ENCODE peak calls at places on chromosomes 12 and 14, in four cellular contexts. E, L, C and V are unnamed samples.

GRCh38 chr14:106875503-106875902 is 1349.1 kb downstream of the TMEM121 start:
- DNase-seq in L (peak), E (no peak), C (no peak), V (no peak)

GRCh38 chr12:114168061-114168460 is 201.9 kb upstream of the RBM19 start:
- DNase-seq in L (no peak), E (no peak), C (no peak), V (no peak)

GRCh38 chr12:57881035-57881973 is 34.8 kb upstream of the CTDSP2 start:
- DNase-seq in L (no peak), C (no peak), E (no peak), V (no peak)

GRCh38 chr12:113875681-113876080 is 90.4 kb downstream of the RBM19 start:
- DNase-seq in C (no peak), E (no peak), L (no peak), V (no peak)

GRCh38 chr14:34797747-34798583 is 77.2 kb downstream of the BAZ1A start:
- DNase-seq in E (peak), L (peak), C (no peak), V (no peak)

GRCh38 chr12:118417942-118418341 is 41.6 kb downstream of the SUDS3 start:
- DNase-seq in L (no peak), E (no peak), C (no peak), V (no peak)

GRCh38 chr14:24274101-24274543 is 2.7 kb upstream of the RABGGTA start:
- DNase-seq in L (no peak), C (no peak), E (peak), V (peak)

GRCh38 chr14:86935241-86935640 is 1057.7 kb downstream of the GALC start:
- DNase-seq in C (no peak), E (no peak), L (no peak), V (peak)

GRCh38 chr14:38257500-38257899 is 1.6 kb upstream of the CLEC14A start:
- DNase-seq in C (no peak), L (no peak), E (no peak), V (no peak)
- H3K27ac ChIP-seq in C (no peak), L (no peak), E (no peak), V (no peak)

DNA sequence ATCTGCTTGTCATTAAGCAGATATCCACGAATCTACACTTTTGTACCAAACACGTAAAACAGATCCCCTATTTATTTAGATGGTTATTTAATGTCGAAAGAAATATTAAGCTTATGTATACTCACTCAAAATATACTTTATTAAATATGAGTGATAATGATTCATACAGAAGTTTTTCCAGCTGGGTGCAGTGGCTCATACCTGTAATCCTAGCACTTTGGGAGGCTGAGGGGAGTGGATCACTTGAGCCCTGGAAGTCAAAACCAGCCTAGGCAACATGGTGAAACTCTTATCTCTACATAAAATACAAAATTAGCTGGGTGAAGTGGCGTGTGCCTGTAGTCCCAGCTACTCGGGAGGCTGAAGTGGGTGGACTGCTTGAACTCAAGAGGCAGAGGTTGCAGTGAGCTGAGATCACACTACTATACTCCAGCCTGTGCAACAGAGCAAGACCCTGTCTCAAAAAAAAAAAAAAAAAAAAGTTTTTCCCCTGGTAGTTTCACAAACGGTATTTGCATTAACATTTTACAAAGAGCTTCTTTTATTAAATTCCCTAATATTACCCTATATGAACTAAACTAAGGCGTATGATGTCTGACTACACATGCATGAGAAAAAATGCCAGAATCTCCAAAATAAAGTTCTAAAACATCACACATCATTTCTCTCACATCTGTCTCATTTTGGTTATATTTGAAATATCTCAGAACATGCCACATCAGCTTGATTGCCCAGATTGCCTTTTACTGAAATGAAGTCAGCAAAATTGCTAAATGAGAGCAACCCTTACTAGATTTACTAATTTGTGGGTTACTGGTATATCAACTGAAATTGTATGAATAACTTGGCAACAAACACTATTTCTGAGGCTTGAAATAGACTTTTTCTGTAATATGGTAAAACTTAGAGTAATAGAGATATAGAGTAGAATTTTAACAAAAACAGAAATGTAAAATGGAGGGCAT is 74.9 kb downstream of the PAWR start:
- DNase-seq in C (no peak), E (no peak), L (no peak), V (peak)
- H3K27ac ChIP-seq in C (no peak), E (peak), L (no peak), V (no peak)

GRCh38 chr12:109779382-109779781 is 53.8 kb downstream of the TRPV4 start:
- DNase-seq in C (no peak), E (no peak), L (no peak), V (no peak)

GRCh38 chr12:109776624-109777023 is 56.6 kb downstream of the TRPV4 start:
- DNase-seq in L (no peak), E (no peak), C (no peak), V (no peak)

GRCh38 chr12:109778684-109779083 is 54.5 kb downstream of the TRPV4 start:
- DNase-seq in C (no peak), L (no peak), E (no peak), V (no peak)

GRCh38 chr12:109775172-109775881 is 57.9 kb downstream of the TRPV4 start:
- DNase-seq in L (peak), E (peak), C (peak), V (peak)

GRCh38 chr12:109777544-109777943 is 55.7 kb downstream of the TRPV4 start:
- DNase-seq in C (peak), E (peak), L (peak), V (peak)
- H3K27ac ChIP-seq in C (no peak), E (no peak), L (no peak), V (no peak)

GRCh38 chr12:27906127-27906500 is 66.4 kb downstream of the PTHLH start:
- DNase-seq in E (peak), L (no peak), C (no peak), V (no peak)
- H3K27ac ChIP-seq in E (peak), L (no peak), C (no peak), V (no peak)

DNA sequence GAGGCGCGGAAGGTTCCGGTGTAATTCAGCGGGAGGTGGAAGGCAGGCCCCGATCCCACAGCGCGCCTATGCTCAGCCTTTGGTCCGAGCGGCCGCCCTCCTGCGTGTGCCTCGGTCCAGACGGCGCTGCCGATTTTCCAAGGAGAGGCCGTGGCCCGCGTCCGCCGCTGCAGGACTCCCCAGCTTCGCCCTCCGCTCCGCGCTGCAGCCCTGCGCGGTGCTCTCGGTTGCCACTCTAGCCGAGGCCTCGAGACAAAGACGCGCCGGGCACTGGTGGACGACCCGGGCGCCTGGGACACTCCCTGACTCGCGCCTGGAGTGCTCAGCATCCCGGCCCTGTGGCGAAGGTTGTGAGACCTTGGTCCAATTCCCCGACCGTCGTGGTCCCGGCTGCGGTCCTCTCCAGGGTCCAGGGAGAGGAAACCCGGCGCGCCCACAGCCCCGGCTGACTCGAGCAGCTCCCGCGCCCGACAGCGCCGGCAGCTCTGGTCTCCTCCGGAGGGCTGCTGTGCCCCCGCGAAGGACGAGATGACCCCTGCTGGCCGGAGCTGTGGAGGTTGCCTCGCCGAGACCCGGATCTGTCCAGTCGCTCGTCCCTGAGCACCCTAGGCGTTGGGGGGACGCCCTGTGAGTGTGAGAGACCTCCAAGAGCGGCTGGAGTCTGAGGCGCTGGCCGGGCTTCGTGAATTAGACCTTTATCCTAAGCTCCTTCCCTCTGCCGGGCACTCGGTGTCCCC is 6.5 kb downstream of the HOXC12 start:
- DNase-seq in E (no peak), L (no peak), C (no peak), V (no peak)
- H3K27ac ChIP-seq in E (no peak), L (no peak), C (no peak), V (no peak)

GRCh38 chr12:8452976-8453616 is 2.7 kb upstream of the CLEC6A start:
- DNase-seq in E (no peak), C (no peak), L (no peak), V (no peak)
- H3K27ac ChIP-seq in E (peak), C (no peak), L (no peak), V (no peak)

GRCh38 chr12:127810026-127810425 is 456.9 kb upstream of the TMEM132C start:
- DNase-seq in E (no peak), L (no peak), C (no peak), V (peak)
- H3K27ac ChIP-seq in E (no peak), L (no peak), C (no peak), V (peak)